ENCODE peak calls at places on chromosomes 16 and 17, in ten cellular contexts. One of them, this sample, is unnamed.

GRCh38 chr17:80997471-80998387 is 6.1 kb downstream of the CHMP6 start:
- DNase-seq in activated CD4-positive, alpha-beta T cell treated with anti-CD3 and anti-CD28 coated beads for 48 hours: no peak
- DNase-seq in GOT3: no peak
- DNase-seq in HL-60: no peak
- DNase-seq in stimulated activated CD4-positive, alpha-beta T cell treated with anti-CD3 and anti-CD28 coated beads, Interleukin-4, amount 100 ng/mL, for 1 hour: no peak
- DNase-seq in GM03348: no peak
- DNase-seq in M059J: peak
- DNase-seq in AG10803: no peak
- DNase-seq in uterus: no peak
- DNase-seq in cardiac fibroblast: no peak
- DNase-seq in this sample: no peak

GRCh38 chr16:64184156-64184555 is 937.7 kb downstream of the CDH11 start:
- DNase-seq in uterus: no peak
- DNase-seq in GOT3: no peak
- DNase-seq in M059J: no peak
- DNase-seq in cardiac fibroblast: no peak
- DNase-seq in stimulated activated CD4-positive, alpha-beta T cell treated with anti-CD3 and anti-CD28 coated beads, Interleukin-4, amount 100 ng/mL, for 1 hour: no peak
- DNase-seq in GM03348: no peak
- DNase-seq in activated CD4-positive, alpha-beta T cell treated with anti-CD3 and anti-CD28 coated beads for 48 hours: no peak
- DNase-seq in AG10803: peak
- DNase-seq in HL-60: no peak
- DNase-seq in this sample: no peak

GRCh38 chr17:4334776-4335175 is 31.7 kb downstream of the UBE2G1 start:
- DNase-seq in AG10803: no peak
- DNase-seq in stimulated activated CD4-positive, alpha-beta T cell treated with anti-CD3 and anti-CD28 coated beads, Interleukin-4, amount 100 ng/mL, for 1 hour: no peak
- DNase-seq in GM03348: no peak
- DNase-seq in GOT3: no peak
- DNase-seq in uterus: no peak
- DNase-seq in cardiac fibroblast: no peak
- DNase-seq in M059J: no peak
- DNase-seq in activated CD4-positive, alpha-beta T cell treated with anti-CD3 and anti-CD28 coated beads for 48 hours: no peak
- DNase-seq in HL-60: no peak
- DNase-seq in this sample: no peak

GRCh38 chr16:17607624-17608023 is 136.9 kb upstream of the XYLT1 start:
- DNase-seq in HL-60: no peak
- DNase-seq in cardiac fibroblast: no peak
- DNase-seq in uterus: no peak
- DNase-seq in activated CD4-positive, alpha-beta T cell treated with anti-CD3 and anti-CD28 coated beads for 48 hours: no peak
- DNase-seq in GOT3: no peak
- DNase-seq in AG10803: no peak
- DNase-seq in stimulated activated CD4-positive, alpha-beta T cell treated with anti-CD3 and anti-CD28 coated beads, Interleukin-4, amount 100 ng/mL, for 1 hour: no peak
- DNase-seq in GM03348: no peak
- DNase-seq in M059J: peak
- DNase-seq in this sample: no peak

GRCh38 chr17:17713839-17714238 is 32.6 kb downstream of the RAI1 start:
- DNase-seq in HL-60: peak
- DNase-seq in M059J: no peak
- DNase-seq in activated CD4-positive, alpha-beta T cell treated with anti-CD3 and anti-CD28 coated beads for 48 hours: no peak
- DNase-seq in uterus: no peak
- DNase-seq in GOT3: no peak
- DNase-seq in cardiac fibroblast: peak
- DNase-seq in GM03348: peak
- DNase-seq in stimulated activated CD4-positive, alpha-beta T cell treated with anti-CD3 and anti-CD28 coated beads, Interleukin-4, amount 100 ng/mL, for 1 hour: no peak
- DNase-seq in AG10803: peak
- DNase-seq in this sample: no peak

GRCh38 chr16:88703486-88704309 is 2.5 kb downstream of the RNF166 start:
- DNase-seq in GOT3: no peak
- DNase-seq in activated CD4-positive, alpha-beta T cell treated with anti-CD3 and anti-CD28 coated beads for 48 hours: peak
- DNase-seq in M059J: no peak
- DNase-seq in GM03348: no peak
- DNase-seq in AG10803: no peak
- DNase-seq in uterus: no peak
- DNase-seq in HL-60: peak
- DNase-seq in stimulated activated CD4-positive, alpha-beta T cell treated with anti-CD3 and anti-CD28 coated beads, Interleukin-4, amount 100 ng/mL, for 1 hour: peak
- DNase-seq in cardiac fibroblast: no peak
- DNase-seq in this sample: no peak

GRCh38 chr17:37301288-37301687 is 74.5 kb upstream of the C17orf78 start:
- DNase-seq in HL-60: no peak
- DNase-seq in AG10803: peak
- DNase-seq in GM03348: no peak
- DNase-seq in activated CD4-positive, alpha-beta T cell treated with anti-CD3 and anti-CD28 coated beads for 48 hours: no peak
- DNase-seq in M059J: no peak
- DNase-seq in cardiac fibroblast: peak
- DNase-seq in uterus: no peak
- DNase-seq in stimulated activated CD4-positive, alpha-beta T cell treated with anti-CD3 and anti-CD28 coated beads, Interleukin-4, amount 100 ng/mL, for 1 hour: no peak
- DNase-seq in GOT3: no peak
- DNase-seq in this sample: no peak

GRCh38 chr16:80080287-80080851 is 460.4 kb upstream of the DYNLRB2 start:
- DNase-seq in GM03348: no peak
- DNase-seq in activated CD4-positive, alpha-beta T cell treated with anti-CD3 and anti-CD28 coated beads for 48 hours: no peak
- DNase-seq in uterus: no peak
- DNase-seq in AG10803: no peak
- DNase-seq in GOT3: no peak
- DNase-seq in stimulated activated CD4-positive, alpha-beta T cell treated with anti-CD3 and anti-CD28 coated beads, Interleukin-4, amount 100 ng/mL, for 1 hour: no peak
- DNase-seq in M059J: no peak
- DNase-seq in HL-60: no peak
- DNase-seq in cardiac fibroblast: no peak
- DNase-seq in this sample: no peak

GRCh38 chr16:82456683-82457082 is 170.1 kb upstream of the CDH13 start:
- DNase-seq in stimulated activated CD4-positive, alpha-beta T cell treated with anti-CD3 and anti-CD28 coated beads, Interleukin-4, amount 100 ng/mL, for 1 hour: peak
- DNase-seq in GOT3: no peak
- DNase-seq in uterus: peak
- DNase-seq in GM03348: peak
- DNase-seq in activated CD4-positive, alpha-beta T cell treated with anti-CD3 and anti-CD28 coated beads for 48 hours: peak
- DNase-seq in M059J: peak
- DNase-seq in AG10803: peak
- DNase-seq in HL-60: peak
- DNase-seq in cardiac fibroblast: peak
- DNase-seq in this sample: peak

GRCh38 chr17:68356520-68356919 is 65.2 kb downstream of the ARSG start:
- DNase-seq in activated CD4-positive, alpha-beta T cell treated with anti-CD3 and anti-CD28 coated beads for 48 hours: peak
- DNase-seq in M059J: peak
- DNase-seq in GOT3: no peak
- DNase-seq in stimulated activated CD4-positive, alpha-beta T cell treated with anti-CD3 and anti-CD28 coated beads, Interleukin-4, amount 100 ng/mL, for 1 hour: peak
- DNase-seq in AG10803: no peak
- DNase-seq in cardiac fibroblast: no peak
- DNase-seq in HL-60: peak
- DNase-seq in uterus: no peak
- DNase-seq in GM03348: no peak
- DNase-seq in this sample: no peak

GRCh38 chr16:19583665-19584300 is 28.3 kb downstream of the VPS35L start:
- DNase-seq in uterus: no peak
- DNase-seq in AG10803: peak
- DNase-seq in cardiac fibroblast: peak
- DNase-seq in M059J: peak
- DNase-seq in stimulated activated CD4-positive, alpha-beta T cell treated with anti-CD3 and anti-CD28 coated beads, Interleukin-4, amount 100 ng/mL, for 1 hour: peak
- DNase-seq in GOT3: no peak
- DNase-seq in activated CD4-positive, alpha-beta T cell treated with anti-CD3 and anti-CD28 coated beads for 48 hours: peak
- DNase-seq in GM03348: peak
- DNase-seq in HL-60: peak
- DNase-seq in this sample: peak

GRCh38 chr16:59296002-59296401 is 561.9 kb upstream of the GOT2 start:
- DNase-seq in activated CD4-positive, alpha-beta T cell treated with anti-CD3 and anti-CD28 coated beads for 48 hours: no peak
- DNase-seq in GOT3: no peak
- DNase-seq in uterus: no peak
- DNase-seq in HL-60: no peak
- DNase-seq in cardiac fibroblast: no peak
- DNase-seq in M059J: no peak
- DNase-seq in AG10803: peak
- DNase-seq in GM03348: no peak
- DNase-seq in stimulated activated CD4-positive, alpha-beta T cell treated with anti-CD3 and anti-CD28 coated beads, Interleukin-4, amount 100 ng/mL, for 1 hour: no peak
- DNase-seq in this sample: no peak

GRCh38 chr16:27620533-27620932 is 70.6 kb downstream of the KATNIP start:
- DNase-seq in AG10803: no peak
- DNase-seq in stimulated activated CD4-positive, alpha-beta T cell treated with anti-CD3 and anti-CD28 coated beads, Interleukin-4, amount 100 ng/mL, for 1 hour: no peak
- DNase-seq in M059J: no peak
- DNase-seq in GM03348: no peak
- DNase-seq in cardiac fibroblast: no peak
- DNase-seq in uterus: no peak
- DNase-seq in GOT3: no peak
- DNase-seq in activated CD4-positive, alpha-beta T cell treated with anti-CD3 and anti-CD28 coated beads for 48 hours: no peak
- DNase-seq in HL-60: no peak
- DNase-seq in this sample: no peak

GRCh38 chr17:77826132-77826873 is 132.2 kb upstream of the TNRC6C start:
- DNase-seq in GM03348: no peak
- DNase-seq in AG10803: no peak
- DNase-seq in HL-60: no peak
- DNase-seq in activated CD4-positive, alpha-beta T cell treated with anti-CD3 and anti-CD28 coated beads for 48 hours: no peak
- DNase-seq in cardiac fibroblast: no peak
- DNase-seq in M059J: no peak
- DNase-seq in GOT3: no peak
- DNase-seq in uterus: no peak
- DNase-seq in stimulated activated CD4-positive, alpha-beta T cell treated with anti-CD3 and anti-CD28 coated beads, Interleukin-4, amount 100 ng/mL, for 1 hour: no peak
- DNase-seq in this sample: no peak

GRCh38 chr16:82761236-82761635 is 134.5 kb downstream of the CDH13 start:
- DNase-seq in GOT3: no peak
- DNase-seq in stimulated activated CD4-positive, alpha-beta T cell treated with anti-CD3 and anti-CD28 coated beads, Interleukin-4, amount 100 ng/mL, for 1 hour: no peak
- DNase-seq in uterus: peak
- DNase-seq in GM03348: peak
- DNase-seq in HL-60: no peak
- DNase-seq in M059J: peak
- DNase-seq in activated CD4-positive, alpha-beta T cell treated with anti-CD3 and anti-CD28 coated beads for 48 hours: no peak
- DNase-seq in cardiac fibroblast: peak
- DNase-seq in AG10803: peak
- DNase-seq in this sample: no peak

GRCh38 chr16:17266606-17267313 is 204.0 kb downstream of the XYLT1 start:
- DNase-seq in HL-60: no peak
- DNase-seq in GOT3: no peak
- DNase-seq in activated CD4-positive, alpha-beta T cell treated with anti-CD3 and anti-CD28 coated beads for 48 hours: no peak
- DNase-seq in uterus: no peak
- DNase-seq in M059J: no peak
- DNase-seq in GM03348: no peak
- DNase-seq in AG10803: no peak
- DNase-seq in stimulated activated CD4-positive, alpha-beta T cell treated with anti-CD3 and anti-CD28 coated beads, Interleukin-4, amount 100 ng/mL, for 1 hour: no peak
- DNase-seq in cardiac fibroblast: no peak
- DNase-seq in this sample: no peak

GRCh38 chr17:65593870-65594584 is 32.6 kb upstream of the AXIN2 start:
- DNase-seq in HL-60: no peak
- DNase-seq in GOT3: no peak
- DNase-seq in uterus: no peak
- DNase-seq in AG10803: peak
- DNase-seq in activated CD4-positive, alpha-beta T cell treated with anti-CD3 and anti-CD28 coated beads for 48 hours: peak
- DNase-seq in M059J: no peak
- DNase-seq in GM03348: peak
- DNase-seq in stimulated activated CD4-positive, alpha-beta T cell treated with anti-CD3 and anti-CD28 coated beads, Interleukin-4, amount 100 ng/mL, for 1 hour: peak
- DNase-seq in cardiac fibroblast: peak
- DNase-seq in this sample: no peak